ENCODE peak calls at places on chromosomes 3 and 15, in five cellular contexts. V, I, K, Q and Y are unnamed samples. For H3K4me1, the result is how much of the 10 kb centered on the place peaks cover.

GRCh38 chr3:16309558-16309957 is 44.5 kb downstream of the OXNAD1 start:
- DNase-seq in V (no peak), I (no peak), K (no peak), Q (no peak), Y (no peak)

GRCh38 chr3:112364291-112364690 is 31.3 kb downstream of the CD200 start:
- DNase-seq in V (no peak), I (no peak), K (no peak), Q (no peak), Y (no peak)

GRCh38 chr3:149245738-149246451 is 24.3 kb upstream of the CP start:
- DNase-seq in V (no peak), I (no peak), K (no peak), Q (no peak), Y (peak)

GRCh38 chr15:58467722-58468436 is 36.1 kb downstream of the LIPC start:
- DNase-seq in V (peak), I (no peak), K (no peak), Q (no peak), Y (no peak)

GRCh38 chr3:149494759-149495580 is 20.5 kb downstream of the TM4SF4 start:
- DNase-seq in V (no peak), I (no peak), K (no peak), Q (no peak), Y (no peak)

GRCh38 chr15:88803920-88804247 is 648 bp downstream of the ACAN start:
- DNase-seq in V (no peak), I (no peak), K (no peak), Q (no peak), Y (no peak)

GRCh38 chr3:151259664-151260063 is 18.7 kb downstream of the P2RY14 start:
- DNase-seq in V (no peak), I (no peak), K (no peak), Q (no peak), Y (no peak)

GRCh38 chr3:42431099-42431498 is 20.7 kb upstream of the LYZL4 start:
- DNase-seq in V (no peak), I (no peak), K (no peak), Q (peak), Y (no peak)

GRCh38 chr3:101195951-101196713 is 124.2 kb downstream of the IMPG2 start:
- DNase-seq in V (no peak), I (no peak), K (no peak), Q (no peak), Y (no peak)

GRCh38 chr15:65980824-65981456 is 111.6 kb downstream of the RAB11A start:
- DNase-seq in V (peak), I (peak), K (peak), Q (peak), Y (peak)

GRCh38 chr15:48505067-48505466 is 140.4 kb downstream of the FBN1 start:
- DNase-seq in V (no peak), I (no peak), K (no peak), Q (no peak), Y (no peak)

GRCh38 chr3:45140392-45140791 is 5.8 kb downstream of the CDCP1 start:
- DNase-seq in V (no peak), I (no peak), K (no peak), Q (peak), Y (no peak)

GRCh38 chr3:163490119-163490518 is 1588.2 kb downstream of the SI start:
- DNase-seq in V (peak), I (no peak), K (peak), Q (no peak), Y (peak)

GRCh38 chr15:54556231-54556630 is 578.0 kb downstream of the UNC13C start:
- DNase-seq in V (no peak), I (no peak), K (no peak), Q (no peak), Y (no peak)

GRCh38 chr15:73870700-73871408 is 2.5 kb upstream of the TBC1D21 start:
- DNase-seq in V (peak), I (no peak), K (peak), Q (peak), Y (peak)

GRCh38 chr3:129245141-129245540 is 4.3 kb upstream of the COPG1 start:
- DNase-seq in V (no peak), I (no peak), K (no peak), Q (no peak), Y (no peak)

GRCh38 chr15:68384451-68385239 is 47.3 kb downstream of the ITGA11 start:
- DNase-seq in V (no peak), I (peak), K (no peak), Q (peak), Y (peak)

GRCh38 chr3:195904364-195904763 is 4.0 kb downstream of the TNK2 start:
- DNase-seq in V (no peak), I (no peak), K (no peak), Q (no peak), Y (no peak)

GRCh38 chr3:21755896-21756295 is 4.9 kb upstream of the ZNF385D start:
- DNase-seq in V (no peak), I (no peak), K (no peak), Q (no peak), Y (no peak)

GRCh38 chr3:57048052-57048671 is 12.3 kb upstream of the SPATA12 start:
- DNase-seq in V (no peak), I (peak), K (no peak), Q (peak), Y (peak)

GRCh38 chr3:132723551-132723950 is 1.3 kb upstream of the NPHP3 start:
- DNase-seq in V (no peak), I (no peak), K (no peak), Q (no peak), Y (no peak)

GRCh38 chr3:176041812-176042211 is 1155.5 kb downstream of the TBL1XR1 start:
- DNase-seq in V (no peak), I (no peak), K (no peak), Q (no peak), Y (no peak)

GRCh38 chr15:70770863-70771262 is 7.5 kb upstream of the UACA start:
- DNase-seq in V (no peak), I (no peak), K (no peak), Q (no peak), Y (no peak)

GRCh38 chr3:197040679-197041078 is 11.1 kb upstream of the MELTF start:
- DNase-seq in V (no peak), I (no peak), K (no peak), Q (no peak), Y (no peak)

GRCh38 chr15:41727143-41727542 is 47.1 kb upstream of the MAPKBP1 start:
- DNase-seq in V (no peak), I (no peak), K (no peak), Q (no peak), Y (no peak)

DNA sequence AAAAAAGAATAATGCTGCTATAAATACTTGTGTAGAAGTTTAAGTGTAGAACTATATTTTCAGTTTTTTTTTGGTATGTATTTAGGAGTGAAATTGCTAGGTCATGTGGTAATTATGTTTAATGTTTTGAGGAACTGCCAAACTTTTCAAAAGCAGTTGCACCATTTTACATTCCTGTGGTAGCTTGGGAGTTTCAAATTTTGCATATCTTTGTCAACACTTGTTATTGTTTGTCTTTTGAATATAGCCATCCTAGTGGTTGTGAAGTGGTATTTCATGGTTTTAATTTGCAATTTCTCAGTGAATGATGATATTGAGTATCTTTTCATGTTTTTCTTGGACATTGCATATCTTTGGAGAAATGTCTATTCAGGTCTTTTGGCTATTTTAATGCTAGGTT is 30.4 kb downstream of the SKIL start:
- DNase-seq in V (no peak), I (no peak), K (no peak), Q (no peak), Y (no peak)
- TF ChIP-seq POLR2A in V (no peak), I (no peak), K (no peak), Q (no peak), Y (no peak)

GRCh38 chr3:71006810-71007785 is 576.4 kb downstream of the FOXP1 start:
- DNase-seq in V (no peak), I (no peak), K (no peak), Q (no peak), Y (no peak)

GRCh38 chr3:71005797-71006321 is 577.7 kb downstream of the FOXP1 start:
- DNase-seq in V (no peak), I (no peak), K (no peak), Q (no peak), Y (no peak)

GRCh38 chr3:71011565-71012287 is 571.8 kb downstream of the FOXP1 start:
- DNase-seq in V (no peak), I (no peak), K (no peak), Q (no peak), Y (no peak)

GRCh38 chr3:71010731-71011455 is 572.6 kb downstream of the FOXP1 start:
- DNase-seq in V (no peak), I (no peak), K (no peak), Q (no peak), Y (no peak)

DNA sequence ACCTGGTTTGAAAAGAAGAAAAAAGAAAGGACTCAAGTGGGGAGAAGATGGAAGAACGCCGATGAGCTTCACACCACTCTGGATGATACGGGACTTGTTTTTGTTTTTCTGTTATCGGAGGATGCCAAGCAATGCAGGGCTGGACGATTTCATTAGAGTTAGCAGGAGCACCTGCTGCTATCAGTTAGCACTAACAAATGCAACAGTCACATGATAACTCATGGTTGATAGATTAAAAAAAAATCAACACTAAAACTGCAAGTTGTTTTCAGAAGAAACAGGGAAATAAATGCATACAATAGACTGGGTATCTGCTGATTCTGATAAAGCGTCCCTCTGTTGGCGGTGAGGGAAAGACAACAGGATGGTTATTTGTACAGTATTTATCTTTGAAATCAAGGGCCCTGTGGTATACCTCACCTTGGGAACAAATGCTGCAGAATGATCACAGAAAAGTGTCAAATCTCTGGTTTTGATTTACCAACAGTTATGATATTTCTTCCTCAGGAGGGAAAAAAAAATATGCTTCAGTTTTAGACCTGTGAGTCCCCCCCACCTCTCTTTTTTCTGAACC is 575.1 kb downstream of the FOXP1 start:
- DNase-seq in V (no peak), I (no peak), K (no peak), Q (no peak), Y (no peak)
- H3K4me1 ChIP-seq in V (under half), I (under half), K (under half), Q (under half), Y (under half)

GRCh38 chr3:167735233-167736107 is at the start of gene SERPINI1:
- DNase-seq in V (peak), I (peak), K (peak), Q (peak), Y (peak)
- TF ChIP-seq POLR2A in V (peak), I (peak), K (peak), Q (no peak), Y (peak)

GRCh38 chr3:71978150-71978721 is 193.3 kb upstream of the PROK2 start:
- DNase-seq in V (no peak), I (no peak), K (no peak), Q (no peak), Y (no peak)
- H3K4me1 ChIP-seq in V (under half), I (under half), K (under half), Q (under half), Y (under half)

GRCh38 chr3:58102976-58103447 is 94.8 kb downstream of the FLNB start:
- DNase-seq in V (peak), I (no peak), K (no peak), Q (no peak), Y (peak)
- TF ChIP-seq POLR2A in V (peak), I (no peak), K (no peak), Q (no peak), Y (peak)

DNA sequence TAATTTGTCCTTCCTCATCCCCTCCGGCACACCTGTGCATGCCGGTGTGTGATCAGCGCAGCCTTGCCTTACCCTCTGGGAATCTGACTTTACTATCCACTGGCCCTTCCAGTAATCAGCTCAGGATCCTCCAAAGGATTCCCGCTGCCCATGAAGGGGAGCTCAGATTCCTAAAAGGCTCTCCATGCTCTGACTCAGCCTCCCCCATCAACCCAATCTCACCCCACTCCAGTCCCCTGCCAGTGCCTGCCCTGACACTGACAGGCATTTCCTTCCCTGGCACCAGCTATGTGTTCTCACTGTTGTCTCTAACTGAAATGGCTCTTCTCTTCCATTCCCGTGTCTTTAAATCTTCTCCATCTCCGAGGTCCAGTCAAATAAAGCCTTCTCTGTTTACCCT is 7.3 kb upstream of the BCL2A1 start:
- DNase-seq in V (no peak), I (no peak), K (no peak), Q (no peak), Y (no peak)
- H3K4me1 ChIP-seq in V (under half), I (under half), K (under half), Q (under half), Y (under half)